ENCODE peak calls at places on chromosome 20, in seven cellular contexts. One of them, this sample, is unnamed.

GRCh38 chr20:13745784-13746183 is 38.9 kb downstream of the ESF1 start:
- DNase-seq in suprapubic skin: no peak
- DNase-seq in upper lobe of left lung: no peak
- DNase-seq in spleen: no peak
- DNase-seq in A549: no peak
- DNase-seq in Peyer's patch: no peak
- DNase-seq in prostate gland: no peak
- DNase-seq in this sample: no peak

GRCh38 chr20:46706242-46706641 is 3.2 kb upstream of the SLC2A10 start:
- DNase-seq in prostate gland: no peak
- DNase-seq in A549: no peak
- DNase-seq in Peyer's patch: no peak
- DNase-seq in spleen: no peak
- DNase-seq in upper lobe of left lung: no peak
- DNase-seq in suprapubic skin: no peak
- DNase-seq in this sample: no peak

GRCh38 chr20:38723069-38723981 is 961 bp upstream of the SLC32A1 start:
- DNase-seq in Peyer's patch: no peak
- DNase-seq in suprapubic skin: no peak
- DNase-seq in upper lobe of left lung: no peak
- DNase-seq in spleen: no peak
- DNase-seq in A549: no peak
- DNase-seq in prostate gland: no peak
- DNase-seq in this sample: no peak

GRCh38 chr20:37543828-37544227 is 16.2 kb upstream of the BLCAP start:
- DNase-seq in A549: peak
- DNase-seq in suprapubic skin: peak
- DNase-seq in prostate gland: no peak
- DNase-seq in spleen: no peak
- DNase-seq in Peyer's patch: peak
- DNase-seq in upper lobe of left lung: no peak
- DNase-seq in this sample: no peak

GRCh38 chr20:41174782-41175181 is 37.4 kb downstream of the PLCG1 start:
- DNase-seq in spleen: peak
- DNase-seq in suprapubic skin: peak
- DNase-seq in prostate gland: peak
- DNase-seq in Peyer's patch: peak
- DNase-seq in upper lobe of left lung: peak
- DNase-seq in A549: no peak
- DNase-seq in this sample: no peak

GRCh38 chr20:34337982-34338756 is 24.9 kb upstream of the ITCH start:
- DNase-seq in spleen: no peak
- DNase-seq in suprapubic skin: no peak
- DNase-seq in upper lobe of left lung: no peak
- DNase-seq in Peyer's patch: peak
- DNase-seq in prostate gland: no peak
- DNase-seq in A549: no peak
- DNase-seq in this sample: no peak

GRCh38 chr20:33474963-33475362 is 14.9 kb upstream of the CBFA2T2 start:
- DNase-seq in spleen: no peak
- DNase-seq in Peyer's patch: no peak
- DNase-seq in upper lobe of left lung: no peak
- DNase-seq in suprapubic skin: no peak
- DNase-seq in prostate gland: no peak
- DNase-seq in A549: no peak
- DNase-seq in this sample: no peak

GRCh38 chr20:20713244-20713765 is 861 bp upstream of the RALGAPA2 start:
- DNase-seq in A549: no peak
- DNase-seq in upper lobe of left lung: no peak
- DNase-seq in spleen: peak
- DNase-seq in Peyer's patch: peak
- DNase-seq in prostate gland: no peak
- DNase-seq in suprapubic skin: no peak
- DNase-seq in this sample: no peak

GRCh38 chr20:17097603-17098002 is 129.2 kb upstream of the PCSK2 start:
- DNase-seq in spleen: no peak
- DNase-seq in suprapubic skin: no peak
- DNase-seq in Peyer's patch: no peak
- DNase-seq in upper lobe of left lung: no peak
- DNase-seq in A549: no peak
- DNase-seq in prostate gland: no peak
- DNase-seq in this sample: no peak

GRCh38 chr20:9514461-9515210 is at the start of gene LAMP5:
- DNase-seq in suprapubic skin: no peak
- DNase-seq in prostate gland: no peak
- DNase-seq in upper lobe of left lung: no peak
- DNase-seq in A549: no peak
- DNase-seq in Peyer's patch: no peak
- DNase-seq in spleen: no peak
- DNase-seq in this sample: no peak

GRCh38 chr20:8780926-8781325 is 288.0 kb upstream of the PLCB4 start:
- DNase-seq in spleen: no peak
- DNase-seq in A549: no peak
- DNase-seq in upper lobe of left lung: no peak
- DNase-seq in suprapubic skin: no peak
- DNase-seq in Peyer's patch: no peak
- DNase-seq in prostate gland: no peak
- DNase-seq in this sample: no peak

GRCh38 chr20:24160563-24161355 is 172.2 kb upstream of the GGTLC1 start:
- DNase-seq in prostate gland: peak
- DNase-seq in A549: peak
- DNase-seq in suprapubic skin: no peak
- DNase-seq in upper lobe of left lung: peak
- DNase-seq in spleen: no peak
- DNase-seq in Peyer's patch: peak
- DNase-seq in this sample: peak

GRCh38 chr20:11907621-11908020 is 10.1 kb upstream of the BTBD3 start:
- DNase-seq in suprapubic skin: no peak
- DNase-seq in Peyer's patch: no peak
- DNase-seq in upper lobe of left lung: no peak
- DNase-seq in A549: no peak
- DNase-seq in prostate gland: no peak
- DNase-seq in spleen: no peak
- DNase-seq in this sample: no peak

GRCh38 chr20:58889334-58890072 is 37.0 kb downstream of the GNAS start:
- DNase-seq in prostate gland: no peak
- DNase-seq in suprapubic skin: no peak
- DNase-seq in spleen: peak
- DNase-seq in upper lobe of left lung: no peak
- DNase-seq in Peyer's patch: no peak
- DNase-seq in A549: no peak
- DNase-seq in this sample: peak

GRCh38 chr20:22389836-22390542 is 194.4 kb downstream of the FOXA2 start:
- DNase-seq in A549: peak
- DNase-seq in suprapubic skin: no peak
- DNase-seq in prostate gland: no peak
- DNase-seq in upper lobe of left lung: peak
- DNase-seq in spleen: no peak
- DNase-seq in Peyer's patch: no peak
- DNase-seq in this sample: no peak

GRCh38 chr20:44754554-44754953 is 8.9 kb downstream of the KCNK15 start:
- DNase-seq in upper lobe of left lung: no peak
- DNase-seq in A549: no peak
- DNase-seq in Peyer's patch: no peak
- DNase-seq in prostate gland: no peak
- DNase-seq in suprapubic skin: no peak
- DNase-seq in spleen: no peak
- DNase-seq in this sample: no peak

GRCh38 chr20:60725311-60725906 is 526.7 kb upstream of the CDH4 start:
- DNase-seq in Peyer's patch: no peak
- DNase-seq in A549: no peak
- DNase-seq in prostate gland: no peak
- DNase-seq in suprapubic skin: no peak
- DNase-seq in upper lobe of left lung: no peak
- DNase-seq in spleen: no peak
- DNase-seq in this sample: no peak

GRCh38 chr20:19176483-19176882 is 36.0 kb upstream of the SLC24A3 start:
- DNase-seq in prostate gland: no peak
- DNase-seq in suprapubic skin: no peak
- DNase-seq in spleen: no peak
- DNase-seq in A549: no peak
- DNase-seq in upper lobe of left lung: no peak
- DNase-seq in Peyer's patch: no peak
- DNase-seq in this sample: no peak

GRCh38 chr20:59221049-59221748 is 57.6 kb downstream of the ZNF831 start:
- DNase-seq in upper lobe of left lung: no peak
- DNase-seq in suprapubic skin: no peak
- DNase-seq in A549: no peak
- DNase-seq in Peyer's patch: no peak
- DNase-seq in spleen: no peak
- DNase-seq in prostate gland: no peak
- DNase-seq in this sample: no peak

GRCh38 chr20:7967199-7967844 is 27.1 kb upstream of the HAO1 start:
- DNase-seq in upper lobe of left lung: no peak
- DNase-seq in suprapubic skin: no peak
- DNase-seq in spleen: no peak
- DNase-seq in prostate gland: peak
- DNase-seq in Peyer's patch: no peak
- DNase-seq in A549: no peak
- DNase-seq in this sample: no peak

GRCh38 chr20:62736407-62737071 is 27.9 kb downstream of the NTSR1 start:
- DNase-seq in prostate gland: no peak
- DNase-seq in suprapubic skin: peak
- DNase-seq in spleen: no peak
- DNase-seq in A549: no peak
- DNase-seq in Peyer's patch: peak
- DNase-seq in upper lobe of left lung: no peak
- DNase-seq in this sample: no peak

GRCh38 chr20:62734336-62734735 is 25.7 kb downstream of the NTSR1 start:
- DNase-seq in Peyer's patch: peak
- DNase-seq in prostate gland: no peak
- DNase-seq in A549: no peak
- DNase-seq in spleen: peak
- DNase-seq in upper lobe of left lung: no peak
- DNase-seq in suprapubic skin: no peak
- DNase-seq in this sample: no peak

GRCh38 chr20:62734881-62735280 is 26.2 kb downstream of the NTSR1 start:
- DNase-seq in upper lobe of left lung: peak
- DNase-seq in suprapubic skin: no peak
- DNase-seq in prostate gland: no peak
- DNase-seq in Peyer's patch: no peak
- DNase-seq in A549: no peak
- DNase-seq in spleen: peak
- DNase-seq in this sample: no peak

GRCh38 chr20:62736026-62736406 is 27.4 kb downstream of the NTSR1 start:
- DNase-seq in upper lobe of left lung: no peak
- DNase-seq in A549: no peak
- DNase-seq in suprapubic skin: no peak
- DNase-seq in Peyer's patch: peak
- DNase-seq in spleen: no peak
- DNase-seq in prostate gland: no peak
- DNase-seq in this sample: no peak

DNA sequence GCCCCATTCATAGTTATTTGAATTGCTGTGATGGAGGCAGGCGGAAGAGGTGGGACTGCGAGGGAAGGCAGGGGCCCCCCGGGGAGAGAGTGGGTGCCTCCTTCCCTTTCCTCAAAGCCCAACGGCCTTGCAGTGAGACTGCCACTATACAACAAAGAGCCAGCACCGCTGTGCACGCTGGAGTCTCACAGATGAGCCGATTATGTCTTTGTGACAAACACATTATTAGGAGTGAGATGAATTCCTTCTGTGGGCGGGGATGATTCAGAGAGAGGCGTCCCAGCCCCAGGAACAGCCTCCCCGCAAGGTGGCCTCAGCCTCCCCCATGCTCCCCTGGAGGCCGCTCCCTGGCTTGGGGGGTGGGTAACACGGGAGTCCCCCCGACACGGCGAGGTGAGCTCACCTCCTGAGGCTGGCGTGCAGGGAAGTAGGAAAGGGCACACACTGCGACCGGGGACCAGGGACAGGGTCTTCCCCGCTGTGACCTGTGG is 26.7 kb downstream of the NTSR1 start:
- DNase-seq in Peyer's patch: peak
- DNase-seq in A549: no peak
- DNase-seq in spleen: no peak
- DNase-seq in upper lobe of left lung: peak
- DNase-seq in prostate gland: no peak
- DNase-seq in suprapubic skin: no peak
- DNase-seq in this sample: no peak
- TF ChIP-seq POLR2A in Peyer's patch: no peak
- TF ChIP-seq POLR2A in A549: no peak
- TF ChIP-seq POLR2A in spleen: no peak
- TF ChIP-seq POLR2A in upper lobe of left lung: no peak
- TF ChIP-seq POLR2A in prostate gland: no peak
- TF ChIP-seq POLR2A in suprapubic skin: no peak
- TF ChIP-seq POLR2A in this sample: no peak

GRCh38 chr20:35726759-35727711 is 15.0 kb downstream of the RBM39 start:
- DNase-seq in A549: no peak
- DNase-seq in Peyer's patch: no peak
- DNase-seq in suprapubic skin: no peak
- DNase-seq in upper lobe of left lung: peak
- DNase-seq in prostate gland: no peak
- DNase-seq in spleen: no peak
- DNase-seq in this sample: no peak
- TF ChIP-seq POLR2A in A549: no peak
- TF ChIP-seq POLR2A in Peyer's patch: no peak
- TF ChIP-seq POLR2A in suprapubic skin: no peak
- TF ChIP-seq POLR2A in upper lobe of left lung: no peak
- TF ChIP-seq POLR2A in prostate gland: no peak
- TF ChIP-seq POLR2A in spleen: no peak
- TF ChIP-seq POLR2A in this sample: no peak

GRCh38 chr20:49812463-49813304 is at the start of gene SLC9A8:
- DNase-seq in upper lobe of left lung: peak
- DNase-seq in spleen: peak
- DNase-seq in suprapubic skin: peak
- DNase-seq in prostate gland: peak
- DNase-seq in Peyer's patch: peak
- DNase-seq in A549: peak
- DNase-seq in this sample: peak

GRCh38 chr20:49811825-49812462 is 684 bp upstream of the SLC9A8 start:
- DNase-seq in A549: no peak
- DNase-seq in prostate gland: no peak
- DNase-seq in upper lobe of left lung: no peak
- DNase-seq in suprapubic skin: no peak
- DNase-seq in spleen: no peak
- DNase-seq in Peyer's patch: peak
- DNase-seq in this sample: no peak

GRCh38 chr20:49814057-49814675 is 1.5 kb downstream of the SLC9A8 start:
- DNase-seq in Peyer's patch: no peak
- DNase-seq in prostate gland: no peak
- DNase-seq in suprapubic skin: no peak
- DNase-seq in A549: no peak
- DNase-seq in upper lobe of left lung: peak
- DNase-seq in spleen: no peak
- DNase-seq in this sample: no peak

GRCh38 chr20:49810491-49811190 is 2.0 kb upstream of the SLC9A8 start:
- DNase-seq in A549: no peak
- DNase-seq in Peyer's patch: peak
- DNase-seq in upper lobe of left lung: no peak
- DNase-seq in spleen: no peak
- DNase-seq in suprapubic skin: no peak
- DNase-seq in prostate gland: no peak
- DNase-seq in this sample: no peak

GRCh38 chr20:49813305-49813974 is 812 bp downstream of the SLC9A8 start:
- DNase-seq in upper lobe of left lung: no peak
- DNase-seq in A549: no peak
- DNase-seq in prostate gland: no peak
- DNase-seq in spleen: no peak
- DNase-seq in Peyer's patch: peak
- DNase-seq in suprapubic skin: no peak
- DNase-seq in this sample: no peak
- TF ChIP-seq POLR2A in upper lobe of left lung: no peak
- TF ChIP-seq POLR2A in A549: no peak
- TF ChIP-seq POLR2A in prostate gland: no peak
- TF ChIP-seq POLR2A in spleen: no peak
- TF ChIP-seq POLR2A in Peyer's patch: no peak
- TF ChIP-seq POLR2A in suprapubic skin: no peak
- TF ChIP-seq POLR2A in this sample: no peak

GRCh38 chr20:53319716-53320115 is 273.9 kb downstream of the ZNF217 start:
- DNase-seq in A549: no peak
- DNase-seq in spleen: no peak
- DNase-seq in Peyer's patch: no peak
- DNase-seq in upper lobe of left lung: no peak
- DNase-seq in prostate gland: no peak
- DNase-seq in suprapubic skin: no peak
- DNase-seq in this sample: no peak
- TF ChIP-seq POLR2A in A549: no peak
- TF ChIP-seq POLR2A in spleen: no peak
- TF ChIP-seq POLR2A in Peyer's patch: no peak
- TF ChIP-seq POLR2A in upper lobe of left lung: no peak
- TF ChIP-seq POLR2A in prostate gland: no peak
- TF ChIP-seq POLR2A in suprapubic skin: no peak
- TF ChIP-seq POLR2A in this sample: no peak

This sample was measured in erythroblast.